ENCODE peak calls at places on chromosomes 1 and 21, in nine cellular contexts. Z, R, H, A, D, K, V, B and F are unnamed samples.
A peak's percentile ranks its signal among the peaks of the same experiment; 100 is the strongest.

GRCh38 chr1:4462831-4463484 is 191.5 kb upstream of the AJAP1 start:
- DNase-seq in Z (no peak), R (no peak), H (no peak), A (no peak), D (no peak), K (no peak), V (no peak), B (no peak), F (no peak)

GRCh38 chr1:157325220-157325619 is 187.0 kb upstream of the ETV3 start:
- DNase-seq in Z (no peak), R (no peak), H (no peak), A (no peak), D (no peak), K (no peak), V (no peak), B (no peak), F (no peak)

GRCh38 chr1:68442006-68442405 is 7.7 kb downstream of the RPE65 start:
- DNase-seq in Z (no peak), R (no peak), H (no peak), A (no peak), D (no peak), K (no peak), V (no peak), B (no peak), F (no peak)

GRCh38 chr1:185257947-185258203 is 59.2 kb downstream of the IVNS1ABP start:
- DNase-seq in Z (peak; percentile 32), R (no peak), H (no peak), A (no peak), D (no peak), K (no peak), V (no peak), B (no peak), F (no peak)

GRCh38 chr21:40070871-40071270 is 203.6 kb downstream of the PCP4 start:
- DNase-seq in Z (no peak), R (no peak), H (no peak), A (no peak), D (no peak), K (no peak), V (no peak), B (no peak), F (no peak)

GRCh38 chr1:177142791-177143382 is 21.6 kb downstream of the ASTN1 start:
- DNase-seq in Z (no peak), R (no peak), H (no peak), A (no peak), D (no peak), K (no peak), V (no peak), B (no peak), F (no peak)

GRCh38 chr1:198333744-198334143 is 176.9 kb downstream of the NEK7 start:
- DNase-seq in Z (peak; percentile 39), R (no peak), H (peak; percentile 2), A (no peak), D (no peak), K (no peak), V (no peak), B (no peak), F (no peak)

GRCh38 chr1:217917277-217917887 is 286.2 kb downstream of the SPATA17 start:
- DNase-seq in Z (no peak), R (no peak), H (no peak), A (no peak), D (no peak), K (no peak), V (no peak), B (no peak), F (no peak)

GRCh38 chr1:7372477-7373120 is 398.5 kb upstream of the VAMP3 start:
- DNase-seq in Z (no peak), R (no peak), H (no peak), A (no peak), D (no peak), K (no peak), V (no peak), B (peak; percentile 86), F (no peak)

GRCh38 chr1:115210302-115210711 is 121.0 kb upstream of the TSPAN2 start:
- DNase-seq in Z (no peak), R (no peak), H (no peak), A (no peak), D (no peak), K (no peak), V (no peak), B (no peak), F (no peak)

GRCh38 chr1:46991083-46991923 is 32.2 kb upstream of the CYP4X1 start:
- DNase-seq in Z (no peak), R (peak; percentile 38), H (no peak), A (no peak), D (no peak), K (no peak), V (no peak), B (no peak), F (peak; percentile 18)

GRCh38 chr21:45496151-45496967 is 45.9 kb downstream of the SLC19A1 start:
- DNase-seq in Z (no peak), R (no peak), H (no peak), A (no peak), D (no peak), K (peak; percentile 17), V (no peak), B (peak; percentile 68), F (no peak)

GRCh38 chr1:62439652-62440371 is 3.0 kb downstream of the USP1 start:
- DNase-seq in Z (peak; percentile 27), R (no peak), H (no peak), A (no peak), D (no peak), K (no peak), V (no peak), B (no peak), F (peak; percentile 21)

GRCh38 chr1:53575141-53575947 is 116.1 kb downstream of the DMRTB1 start:
- DNase-seq in Z (no peak), R (no peak), H (no peak), A (no peak), D (no peak), K (no peak), V (peak; percentile 50), B (no peak), F (no peak)

GRCh38 chr1:94093996-94094395 is 27.0 kb downstream of the ABCA4 start:
- DNase-seq in Z (peak; percentile 30), R (no peak), H (no peak), A (no peak), D (no peak), K (no peak), V (no peak), B (no peak), F (no peak)

GRCh38 chr21:39377444-39378050 is 28.7 kb upstream of the HMGN1 start:
- DNase-seq in Z (peak; percentile 55), R (no peak), H (no peak), A (no peak), D (no peak), K (no peak), V (no peak), B (no peak), F (no peak)

GRCh38 chr1:216200941-216201340 is 222.3 kb downstream of the USH2A start:
- DNase-seq in Z (no peak), R (no peak), H (no peak), A (no peak), D (no peak), K (no peak), V (no peak), B (no peak), F (no peak)

GRCh38 chr1:105100102-105100501 is 1350.4 kb downstream of the AMY1C start:
- DNase-seq in Z (no peak), R (peak; percentile 63), H (no peak), A (no peak), D (no peak), K (no peak), V (no peak), B (no peak), F (no peak)

GRCh38 chr1:60068393-60069045 is 5.1 kb downstream of the C1orf87 start:
- DNase-seq in Z (peak; percentile 95), R (no peak), H (peak; percentile 73), A (no peak), D (no peak), K (no peak), V (no peak), B (no peak), F (no peak)

GRCh38 chr1:21641537-21641936 is 27.6 kb downstream of the RAP1GAP start:
- DNase-seq in Z (no peak), R (no peak), H (no peak), A (no peak), D (no peak), K (no peak), V (no peak), B (no peak), F (no peak)

GRCh38 chr1:3248416-3249141 is 179.6 kb downstream of the PRDM16 start:
- DNase-seq in Z (no peak), R (no peak), H (no peak), A (no peak), D (no peak), K (no peak), V (no peak), B (no peak), F (no peak)

GRCh38 chr1:152186556-152187285 is 27.7 kb upstream of the RPTN start:
- DNase-seq in Z (peak; percentile 29), R (no peak), H (no peak), A (no peak), D (no peak), K (no peak), V (no peak), B (no peak), F (no peak)

GRCh38 chr1:155173478-155174333 is at the start of gene TRIM46:
- DNase-seq in Z (peak; percentile 54), R (peak; percentile 58), H (no peak), A (peak; percentile 87), D (peak; percentile 46), K (peak; percentile 79), V (peak; percentile 78), B (peak; percentile 94), F (peak; percentile 48)